ENCODE peak calls at places on chromosomes 3 and 15, in ten cellular contexts. L is NCI-H1417; A is epithelial cell of esophagus; H is activated naive CD8-positive, alpha-beta T cell treated with anti-CD3 and anti-CD28 coated beads, Interleukin-2, amount 50 U/mL, for 24 hours; I is stimulated activated CD8-positive, alpha-beta memory T cell treated with anti-CD3 and anti-CD28 coated beads, Interleukin-15, amount 100 ng/mL, for 1 hour; T is effector memory CD8-positive, alpha-beta T cell; B is EH; X is hepatocyte; G is NCI-H1092; P is stimulated activated CD4-positive, alpha-beta T cell treated with anti-CD3 and anti-CD28 coated beads, Interleukin-15, amount 100 ng/mL, for 1 hour. C is an unnamed sample.
A peak's percentile ranks its signal among the peaks of the same experiment; 100 is the strongest.

GRCh38 chr3:45035441-45036301 is 9.6 kb downstream of the CLEC3B start:
- DNase-seq in L (no peak), A (peak; percentile 39), H (peak; percentile 18), I (no peak), T (no peak), B (peak; percentile 55), X (peak; percentile 52), G (no peak), P (no peak), C (no peak)

GRCh38 chr3:49415931-49416601 is 3.8 kb downstream of the TCTA start:
- DNase-seq in L (no peak), A (peak; percentile 22), H (peak; percentile 71), I (peak; percentile 30), T (peak; percentile 71), B (peak; percentile 19), X (no peak), G (no peak), P (peak; percentile 29), C (peak; percentile 73)

GRCh38 chr3:97691354-97691753 is 73.2 kb upstream of the ARL6 start:
- DNase-seq in L (no peak), A (no peak), H (no peak), I (no peak), T (no peak), B (no peak), X (no peak), G (no peak), P (no peak), C (no peak)

GRCh38 chr15:78620839-78621421 is at the start of gene CHRNA3:
- DNase-seq in L (no peak), A (no peak), H (no peak), I (no peak), T (no peak), B (no peak), X (no peak), G (no peak), P (no peak), C (no peak)

GRCh38 chr3:23735575-23736326 is 70.0 kb upstream of the UBE2E1 start:
- DNase-seq in L (no peak), A (no peak), H (no peak), I (no peak), T (no peak), B (no peak), X (peak; percentile 32), G (peak; percentile 88), P (no peak), C (no peak)

GRCh38 chr15:63067976-63068743 is 25.6 kb downstream of the TPM1 start:
- DNase-seq in L (no peak), A (no peak), H (no peak), I (no peak), T (no peak), B (peak; percentile 42), X (no peak), G (no peak), P (no peak), C (no peak)

GRCh38 chr15:69557340-69558137 is 104.9 kb downstream of the RPLP1 start:
- DNase-seq in L (peak; percentile 51), A (peak; percentile 95), H (no peak), I (no peak), T (no peak), B (peak; percentile 98), X (peak; percentile 86), G (no peak), P (no peak), C (no peak)

GRCh38 chr15:63086967-63087366 is 34.7 kb upstream of the LACTB start:
- DNase-seq in L (no peak), A (no peak), H (no peak), I (no peak), T (no peak), B (peak; percentile 44), X (no peak), G (no peak), P (no peak), C (no peak)

GRCh38 chr15:28208583-28208982 is 109.5 kb upstream of the OCA2 start:
- DNase-seq in L (no peak), A (no peak), H (no peak), I (no peak), T (no peak), B (no peak), X (no peak), G (no peak), P (no peak), C (no peak)

GRCh38 chr3:107455621-107456020 is 67.1 kb upstream of the BBX start:
- DNase-seq in L (no peak), A (no peak), H (no peak), I (no peak), T (no peak), B (no peak), X (no peak), G (no peak), P (no peak), C (no peak)

GRCh38 chr3:143037867-143038266 is 36.5 kb downstream of the U2SURP start:
- DNase-seq in L (no peak), A (no peak), H (no peak), I (no peak), T (no peak), B (no peak), X (no peak), G (no peak), P (no peak), C (no peak)

GRCh38 chr3:24683511-24684384 is 189.1 kb upstream of the THRB start:
- DNase-seq in L (peak; percentile 6), A (peak; percentile 72), H (no peak), I (no peak), T (no peak), B (peak; percentile 65), X (peak; percentile 82), G (no peak), P (no peak), C (no peak)

GRCh38 chr3:155332668-155333160 is 39.2 kb upstream of the STRIT1 start:
- DNase-seq in L (no peak), A (no peak), H (no peak), I (no peak), T (no peak), B (no peak), X (no peak), G (no peak), P (no peak), C (no peak)

GRCh38 chr3:18512007-18512406 is 86.9 kb upstream of the SATB1 start:
- DNase-seq in L (no peak), A (no peak), H (no peak), I (no peak), T (no peak), B (no peak), X (no peak), G (no peak), P (no peak), C (no peak)